ENCODE peak calls at places on chromosomes 1 and 21, in six cellular contexts. E, B, U, Y, I and Q are unnamed samples.

GRCh38 chr1:19926296-19927129 is 3.1 kb upstream of the PLA2G2E start:
- DNase-seq in Y (no peak), E (no peak), B (no peak), I (no peak), U (peak), Q (peak)

GRCh38 chr1:32925360-32926142 is 24.4 kb upstream of the TMEM54 start:
- DNase-seq in U (peak), Y (no peak), I (no peak), E (no peak), B (no peak), Q (peak)

GRCh38 chr1:19814681-19815503 is at the start of gene RNF186:
- DNase-seq in B (no peak), U (peak), E (no peak), I (no peak), Y (no peak), Q (no peak)

GRCh38 chr1:199172286-199173124 is 533.7 kb downstream of the PTPRC start:
- DNase-seq in I (no peak), B (no peak), Y (no peak), E (no peak), U (no peak), Q (no peak)

GRCh38 chr1:183101841-183102276 is 78.6 kb downstream of the LAMC1 start:
- DNase-seq in U (no peak), E (no peak), I (peak), B (no peak), Y (no peak), Q (no peak)

GRCh38 chr1:101485712-101486111 is 248.9 kb downstream of the S1PR1 start:
- DNase-seq in I (no peak), Y (no peak), E (no peak), B (no peak), U (no peak), Q (no peak)

GRCh38 chr1:45620588-45621500 is 3.0 kb downstream of the CCDC17 start:
- DNase-seq in B (no peak), E (no peak), U (no peak), Y (no peak), I (peak), Q (no peak)

GRCh38 chr1:227131193-227131592 is 187.1 kb downstream of the CDC42BPA start:
- DNase-seq in I (peak), U (peak), E (peak), B (no peak), Y (no peak), Q (peak)

GRCh38 chr1:177646757-177647730 is 322.8 kb downstream of the SEC16B start:
- DNase-seq in Y (no peak), B (peak), I (no peak), E (no peak), U (peak), Q (no peak)

GRCh38 chr1:178438432-178438831 is 58.3 kb downstream of the CLEC20A start:
- DNase-seq in I (no peak), E (no peak), Y (no peak), U (no peak), B (no peak), Q (no peak)

GRCh38 chr1:94039871-94040569 is 80.9 kb downstream of the ABCA4 start:
- DNase-seq in Y (no peak), I (no peak), B (no peak), E (no peak), U (no peak), Q (peak)

GRCh38 chr21:38178653-38179503 is 77.9 kb upstream of the KCNJ15 start:
- DNase-seq in I (no peak), B (no peak), Y (no peak), U (no peak), E (no peak), Q (no peak)

GRCh38 chr1:230415405-230416119 is 10.6 kb downstream of the PGBD5 start:
- DNase-seq in E (no peak), I (peak), B (no peak), U (no peak), Y (no peak), Q (no peak)

GRCh38 chr1:38258085-38258484 is 211.5 kb upstream of the POU3F1 start:
- DNase-seq in Y (no peak), U (no peak), I (no peak), E (no peak), B (no peak), Q (no peak)

GRCh38 chr1:27430903-27431653 is 38.7 kb downstream of the GPR3 start:
- DNase-seq in I (peak), Y (peak), U (no peak), B (no peak), E (no peak), Q (peak)

GRCh38 chr1:30762152-30762930 is 4.8 kb upstream of the LAPTM5 start:
- DNase-seq in I (no peak), U (no peak), Y (no peak), E (no peak), B (no peak), Q (no peak)

GRCh38 chr1:23618586-23619083 is 59.3 kb upstream of the ID3 start:
- DNase-seq in E (no peak), Y (no peak), U (no peak), B (no peak), I (no peak), Q (no peak)

DNA sequence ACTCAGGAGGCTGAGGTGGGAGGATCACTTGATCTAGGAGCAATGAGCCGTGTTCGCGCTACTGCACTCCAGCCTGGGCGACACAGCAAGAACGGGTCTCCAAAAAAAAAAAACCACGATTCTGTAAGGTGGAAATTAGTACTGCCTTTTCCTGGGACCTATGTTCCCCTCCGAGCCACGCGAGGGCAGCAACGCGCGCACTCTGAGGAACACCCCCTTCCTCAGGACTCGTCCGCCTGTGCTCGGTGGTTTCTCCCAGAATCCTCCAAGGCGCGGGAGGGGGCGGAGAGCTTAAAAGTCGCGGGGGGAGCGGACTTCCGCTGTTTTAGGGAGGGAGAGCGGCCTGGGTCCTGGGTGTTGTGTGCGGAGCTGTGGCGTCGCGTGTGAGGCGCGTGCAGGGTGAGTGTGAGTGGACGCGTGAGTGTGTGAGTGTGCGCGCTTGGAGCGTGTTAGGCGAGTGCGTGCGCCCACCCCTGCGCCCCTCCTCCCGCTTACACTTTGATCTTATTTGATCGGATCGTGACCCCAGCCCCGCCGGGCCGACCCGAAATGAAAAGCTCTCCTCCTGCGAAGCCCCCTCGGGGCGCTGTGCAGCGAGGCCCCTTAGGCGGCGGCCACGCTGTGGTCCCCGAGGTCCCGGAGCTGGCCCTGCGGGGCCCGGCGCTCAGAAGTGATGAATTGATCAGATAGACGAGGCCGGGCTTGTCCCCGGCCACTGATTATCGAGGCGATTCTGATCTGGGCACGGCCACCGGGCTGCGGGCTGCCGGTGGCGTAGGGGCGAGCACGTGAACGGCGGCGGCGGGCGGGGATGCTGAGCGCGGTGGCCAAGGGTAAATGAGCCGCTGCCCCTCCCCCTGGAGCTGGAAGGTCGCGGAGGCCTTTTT is 9.6 kb downstream of the TMEM167B start:
- DNase-seq in U (peak), B (peak), E (peak), Y (peak), I (peak), Q (peak)
- TF ChIP-seq MYC in U (peak), B (peak), E (peak), Y (peak), I (peak), Q (peak)

GRCh38 chr21:44065428-44065827 is 41.8 kb upstream of the PWP2 start:
- DNase-seq in E (no peak), B (no peak), U (no peak), I (peak), Y (no peak), Q (no peak)
- TF ChIP-seq MYC in E (no peak), B (no peak), U (no peak), I (peak), Y (no peak), Q (no peak)

GRCh38 chr1:197466813-197467212 is 198.8 kb downstream of the CRB1 start:
- DNase-seq in I (no peak), U (no peak), E (no peak), Y (no peak), B (no peak), Q (no peak)

GRCh38 chr1:197465528-197466205 is 197.6 kb downstream of the CRB1 start:
- DNase-seq in I (no peak), Y (no peak), U (no peak), E (no peak), B (no peak), Q (no peak)

GRCh38 chr1:197464039-197464438 is 196.0 kb downstream of the CRB1 start:
- DNase-seq in B (no peak), U (peak), I (peak), E (no peak), Y (no peak), Q (no peak)

GRCh38 chr1:197462539-197462938 is 194.5 kb downstream of the CRB1 start:
- DNase-seq in B (no peak), I (no peak), U (no peak), E (no peak), Y (no peak), Q (no peak)

GRCh38 chr1:197463142-197463541 is 195.1 kb downstream of the CRB1 start:
- DNase-seq in Y (no peak), B (no peak), E (no peak), I (no peak), U (no peak), Q (no peak)
- TF ChIP-seq MYC in Y (no peak), B (no peak), E (no peak), I (no peak), U (no peak), Q (no peak)

DNA sequence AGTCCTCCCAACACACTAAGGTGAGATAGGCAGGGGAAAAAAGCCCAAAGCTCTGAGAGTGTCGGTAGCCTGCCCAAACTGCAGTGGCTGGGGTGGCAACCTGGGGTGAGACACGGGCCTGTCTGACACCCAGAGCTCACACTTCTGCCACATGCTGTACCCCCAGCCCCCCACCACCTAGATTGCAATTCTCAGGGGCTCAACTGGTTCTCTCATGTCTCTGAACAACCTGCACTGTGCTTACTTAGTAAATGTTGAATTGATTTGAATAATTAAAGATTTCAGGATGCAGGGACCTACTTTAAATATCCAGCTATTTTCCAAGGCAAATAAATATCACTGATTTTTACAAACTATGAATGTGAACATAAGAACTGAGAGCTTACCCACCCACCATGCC is 115.5 kb downstream of the EDEM3 start:
- DNase-seq in E (no peak), U (no peak), Y (no peak), I (no peak), B (no peak), Q (no peak)
- TF ChIP-seq MYC in E (no peak), U (no peak), Y (no peak), I (no peak), B (no peak), Q (no peak)

DNA sequence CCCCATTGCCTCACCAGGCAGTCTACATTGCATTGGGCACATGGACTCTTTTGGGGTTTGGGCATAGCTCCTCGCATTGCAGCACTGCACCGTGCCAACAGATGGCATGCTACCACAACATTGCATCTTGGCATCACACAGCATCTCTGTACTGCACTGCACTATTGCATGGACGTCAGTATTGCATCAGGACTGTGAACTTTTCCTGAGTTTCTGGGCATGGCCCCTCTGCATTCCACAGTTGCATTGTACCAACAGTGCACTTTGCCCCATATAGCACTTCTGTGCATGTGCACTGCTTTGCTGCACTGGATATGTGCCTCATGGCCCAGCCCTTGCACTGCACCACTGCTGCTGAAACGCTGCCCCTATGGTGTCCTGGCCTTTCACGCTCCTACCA is 9.6 kb downstream of the PTPRU start:
- DNase-seq in I (no peak), B (no peak), U (peak), Y (no peak), E (no peak), Q (peak)
- TF ChIP-seq MYC in I (no peak), B (no peak), U (peak), Y (no peak), E (no peak), Q (no peak)

DNA sequence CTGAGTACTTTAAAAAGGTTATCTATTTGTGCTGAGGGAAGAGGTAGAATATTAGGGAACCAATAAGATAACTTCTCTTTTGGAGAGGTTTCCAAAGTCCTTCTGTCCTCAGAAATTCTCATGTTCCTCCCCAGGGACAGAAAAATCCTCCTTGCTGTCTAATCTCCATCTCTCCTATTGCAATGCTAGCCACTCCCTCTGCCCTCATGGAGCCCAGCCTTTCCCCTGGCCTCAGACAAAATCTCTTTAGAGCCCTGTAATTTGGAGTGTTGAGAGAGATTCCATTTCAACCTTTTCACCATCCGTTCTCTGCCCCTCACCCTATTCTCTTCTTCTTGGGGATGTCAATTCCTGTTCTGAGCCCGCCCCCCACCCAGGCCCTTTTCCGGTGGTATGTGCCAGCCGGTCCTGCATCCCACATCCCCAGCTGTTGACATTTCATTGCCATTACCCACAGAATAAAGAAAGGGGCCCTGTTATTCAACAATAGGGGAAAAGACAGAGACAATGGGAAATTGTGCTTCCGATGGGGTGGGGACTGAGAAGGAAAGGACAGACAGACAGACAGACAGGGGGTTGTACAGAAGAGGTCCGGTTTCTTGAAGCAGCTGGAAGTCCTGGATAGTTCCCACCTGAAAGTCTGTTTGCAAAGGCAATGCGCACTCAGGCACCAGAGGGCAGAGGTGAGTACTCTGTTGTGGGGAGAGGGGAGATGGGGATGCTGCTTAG is at the start of gene HAPLN2:
- DNase-seq in U (peak), B (no peak), I (peak), Y (peak), E (peak), Q (peak)
- TF ChIP-seq MYC in U (no peak), B (no peak), I (no peak), Y (no peak), E (no peak), Q (no peak)